ENCODE peak calls at places on chromosomes 16 and 17, in six cellular contexts. Q, C, V, I, Z and L are unnamed samples. For H3K4me1, the result is how much of the 10 kb centered on the place peaks cover.

GRCh38 chr17:75785016-75785769 is 587 bp downstream of the UNK start:
- DNase-seq in C (peak), Z (peak), Q (peak), I (peak), V (peak), L (peak)

GRCh38 chr17:41054025-41054424 is 1.0 kb downstream of the KRTAP2-2 start:
- DNase-seq in Q (no peak), V (no peak), I (no peak), Z (no peak), C (no peak), L (no peak)

GRCh38 chr16:89847056-89847929 is 19.0 kb downstream of the SPIRE2 start:
- DNase-seq in C (no peak), Q (no peak), V (no peak), Z (no peak), I (no peak), L (no peak)

GRCh38 chr17:78069695-78070094 is 58.9 kb downstream of the TMC6 start:
- DNase-seq in V (no peak), Q (no peak), C (no peak), I (no peak), Z (no peak), L (no peak)

GRCh38 chr16:6682142-6682811 is 650.4 kb upstream of the RBFOX1 start:
- DNase-seq in Q (no peak), I (no peak), Z (peak), V (no peak), C (no peak), L (no peak)

GRCh38 chr17:76265624-76266243 is 586 bp downstream of the UBALD2 start:
- DNase-seq in V (peak), Z (peak), Q (no peak), I (peak), C (peak), L (no peak)

GRCh38 chr16:85554114-85554790 is 58.9 kb upstream of the GSE1 start:
- DNase-seq in C (no peak), Q (peak), I (peak), Z (peak), V (peak), L (peak)

GRCh38 chr17:8867361-8867981 is at the start of gene PIK3R6:
- DNase-seq in Z (no peak), C (no peak), V (no peak), Q (no peak), I (no peak), L (no peak)

GRCh38 chr16:82992826-82993225 is 366.1 kb downstream of the CDH13 start:
- DNase-seq in C (no peak), I (no peak), V (no peak), Z (no peak), Q (no peak), L (no peak)

GRCh38 chr17:36935681-36936454 is 1.4 kb upstream of the LHX1 start:
- DNase-seq in C (no peak), I (no peak), Q (no peak), V (no peak), Z (no peak), L (no peak)

GRCh38 chr17:58402047-58402446 is 15.3 kb downstream of the RNF43 start:
- DNase-seq in V (no peak), I (no peak), C (no peak), Q (no peak), Z (no peak), L (no peak)

GRCh38 chr16:88454315-88455057 is 1.4 kb downstream of the ZFPM1 start:
- DNase-seq in V (no peak), Q (no peak), I (no peak), Z (no peak), C (no peak), L (no peak)

GRCh38 chr17:39794249-39794970 is 56.7 kb downstream of the GRB7 start:
- DNase-seq in Z (no peak), V (no peak), I (no peak), C (no peak), Q (no peak), L (no peak)

GRCh38 chr17:63917646-63918045 is 993 bp downstream of the GH1 start:
- DNase-seq in V (no peak), Z (no peak), I (no peak), Q (no peak), C (no peak), L (no peak)

GRCh38 chr16:23124315-23124714 is 24.9 kb downstream of the USP31 start:
- DNase-seq in I (peak), Z (no peak), C (no peak), V (no peak), Q (peak), L (no peak)

GRCh38 chr17:1871743-1872142 is 41.9 kb downstream of the RPA1 start:
- DNase-seq in C (no peak), Q (no peak), I (no peak), V (no peak), Z (no peak), L (no peak)

GRCh38 chr16:12158428-12158827 is 181.9 kb downstream of the SNX29 start:
- DNase-seq in I (peak), C (no peak), V (no peak), Q (no peak), Z (no peak), L (no peak)

GRCh38 chr16:68760671-68761275 is 23.7 kb downstream of the CDH1 start:
- DNase-seq in C (no peak), Q (no peak), Z (no peak), I (no peak), V (no peak), L (no peak)

GRCh38 chr17:77523562-77523961 is 382.8 kb downstream of the SEC14L1 start:
- DNase-seq in C (no peak), Q (no peak), Z (no peak), I (no peak), V (no peak), L (no peak)

GRCh38 chr17:8226536-8227237 is 16.3 kb upstream of the AURKB start:
- DNase-seq in Q (peak), Z (peak), I (peak), C (peak), V (peak), L (peak)

GRCh38 chr16:21650517-21650916 is 1.9 kb downstream of the IGSF6 start:
- DNase-seq in C (no peak), V (no peak), Q (no peak), Z (peak), I (no peak), L (no peak)

GRCh38 chr16:46673320-46674013 is 15.5 kb downstream of the VPS35 start:
- DNase-seq in Z (peak), I (peak), Q (no peak), V (peak), C (no peak), L (no peak)

GRCh38 chr17:27459433-27459832 is 3.2 kb downstream of the KSR1 start:
- DNase-seq in Q (no peak), V (no peak), C (no peak), Z (no peak), I (no peak), L (no peak)

GRCh38 chr16:16857603-16858283 is 478.8 kb downstream of the NPIPA7 start:
- DNase-seq in Z (no peak), V (no peak), C (no peak), I (no peak), Q (no peak), L (no peak)

GRCh38 chr17:76772842-76773521 is 35.1 kb downstream of the MFSD11 start:
- DNase-seq in V (no peak), Q (no peak), Z (no peak), I (peak), C (no peak), L (peak)

GRCh38 chr16:87391324-87391949 is 699 bp upstream of the MAP1LC3B start:
- DNase-seq in Q (peak), Z (peak), C (peak), I (peak), V (peak), L (peak)

GRCh38 chr17:41302981-41303380 is 330 bp upstream of the KRTAP29-1 start:
- DNase-seq in I (no peak), Q (no peak), C (no peak), Z (no peak), V (no peak), L (no peak)

GRCh38 chr16:88455610-88456355 is 2.7 kb downstream of the ZFPM1 start:
- DNase-seq in I (peak), V (no peak), Z (no peak), Q (no peak), C (no peak), L (no peak)

GRCh38 chr17:73393381-73393780 is 81.6 kb upstream of the CDC42EP4 start:
- DNase-seq in C (no peak), V (no peak), Q (no peak), I (no peak), Z (no peak), L (no peak)

GRCh38 chr16:89303604-89304003 is 86.1 kb downstream of the ZNF778 start:
- DNase-seq in Q (no peak), C (no peak), I (no peak), V (no peak), Z (no peak), L (no peak)

GRCh38 chr17:7043544-7044268 is at the start of gene SLC16A11:
- DNase-seq in Q (no peak), I (no peak), V (no peak), C (peak), Z (peak), L (no peak)

GRCh38 chr16:4505356-4506153 is 29.4 kb downstream of the HMOX2 start:
- DNase-seq in C (no peak), V (no peak), Q (no peak), I (no peak), Z (no peak), L (no peak)

GRCh38 chr16:3073448-3073847 is 8.0 kb downstream of the IL32 start:
- DNase-seq in V (no peak), I (no peak), Q (no peak), Z (no peak), C (peak), L (no peak)
- H3K4me1 ChIP-seq in V (under half), I (under half), Q (under half), Z (under half), C (under half), L (under half)

GRCh38 chr17:32223703-32224102 is 41.9 kb upstream of the RHBDL3 start:
- DNase-seq in I (no peak), V (no peak), Q (no peak), C (no peak), Z (no peak), L (no peak)
- TF ChIP-seq CTCF in I (no peak), V (no peak), Q (no peak), C (no peak), Z (no peak), L (no peak)

GRCh38 chr17:848402-848801 is 66.2 kb downstream of the MRM3 start:
- DNase-seq in Z (no peak), Q (no peak), C (no peak), I (no peak), V (peak), L (no peak)
- H3K4me1 ChIP-seq in Z (under half), Q (half or more), C (under half), I (under half), V (under half), L (under half)

GRCh38 chr17:81656118-81656743 is at the start of gene PDE6G:
- DNase-seq in V (no peak), C (peak), Q (no peak), I (no peak), Z (no peak), L (no peak)

GRCh38 chr17:81652901-81653771 is 3.2 kb downstream of the PDE6G start:
- DNase-seq in V (no peak), C (no peak), Z (no peak), I (no peak), Q (no peak), L (no peak)

GRCh38 chr17:81659038-81659437 is 2.7 kb upstream of the PDE6G start:
- DNase-seq in V (no peak), C (no peak), Q (no peak), Z (no peak), I (no peak), L (no peak)

GRCh38 chr17:81656835-81657234 is 493 bp upstream of the PDE6G start:
- DNase-seq in C (no peak), Q (no peak), Z (no peak), V (no peak), I (no peak), L (no peak)

DNA sequence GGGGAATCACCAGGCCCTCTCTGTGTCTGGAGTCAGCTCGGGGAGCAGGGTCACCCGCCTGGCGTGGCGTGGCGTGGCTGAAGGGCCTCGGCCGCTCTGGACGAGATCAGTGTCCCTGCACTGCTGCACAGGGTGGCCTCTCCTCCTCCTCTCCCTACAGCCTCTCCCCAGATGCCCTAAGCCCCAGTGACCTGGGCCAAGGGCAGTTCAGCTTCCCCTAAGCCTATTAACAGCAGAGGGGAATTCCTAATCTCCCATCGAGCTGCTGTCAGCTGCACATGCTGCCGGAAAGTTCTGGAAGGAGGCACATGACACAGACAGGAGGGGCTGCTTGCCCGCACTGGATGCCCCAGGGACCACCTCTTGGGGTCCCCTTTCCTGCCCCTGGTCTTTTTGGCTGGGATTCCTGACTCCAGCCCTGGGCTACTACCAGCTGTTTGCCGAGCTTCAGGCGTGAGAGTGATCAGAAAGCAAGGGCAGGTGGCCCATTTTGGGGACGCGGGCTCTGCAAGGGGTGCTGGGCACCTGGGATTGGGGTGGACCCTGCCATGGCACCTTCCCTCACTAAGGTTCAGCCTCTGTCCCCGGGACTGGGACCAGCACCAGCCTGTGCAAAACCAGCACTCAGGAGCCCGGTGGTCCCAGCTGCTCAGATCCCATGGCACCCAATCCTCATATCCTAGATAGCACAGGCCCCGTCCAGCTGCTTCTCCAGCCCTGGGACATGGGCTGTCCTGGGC is 794 bp downstream of the PDE6G start:
- DNase-seq in Q (no peak), Z (no peak), C (no peak), I (no peak), V (no peak), L (no peak)
- TF ChIP-seq CTCF in Q (no peak), Z (no peak), C (no peak), I (no peak), V (no peak), L (no peak)

GRCh38 chr16:30571444-30572322 is at the start of gene ZNF688:
- DNase-seq in Z (peak), C (peak), V (peak), I (peak), Q (peak), L (peak)
- H3K4me1 ChIP-seq in Z (under half), C (under half), V (under half), I (under half), Q (under half), L (under half)

GRCh38 chr17:33688771-33689170 is 395.7 kb upstream of the ASIC2 start:
- DNase-seq in C (no peak), I (no peak), Z (no peak), Q (no peak), V (no peak), L (no peak)

GRCh38 chr17:33686171-33686570 is 393.1 kb upstream of the ASIC2 start:
- DNase-seq in Q (no peak), Z (no peak), V (no peak), I (no peak), C (no peak), L (no peak)

GRCh38 chr17:33687831-33688230 is 394.7 kb upstream of the ASIC2 start:
- DNase-seq in Q (no peak), C (no peak), Z (no peak), I (no peak), V (no peak), L (no peak)

GRCh38 chr17:33684714-33685113 is 391.6 kb upstream of the ASIC2 start:
- DNase-seq in V (no peak), Z (no peak), Q (no peak), I (no peak), C (no peak), L (no peak)

GRCh38 chr17:33689725-33690124 is 396.6 kb upstream of the ASIC2 start:
- DNase-seq in I (no peak), Q (no peak), V (no peak), Z (no peak), C (no peak), L (no peak)
- TF ChIP-seq CTCF in I (no peak), Q (no peak), V (no peak), Z (no peak), C (no peak), L (no peak)

DNA sequence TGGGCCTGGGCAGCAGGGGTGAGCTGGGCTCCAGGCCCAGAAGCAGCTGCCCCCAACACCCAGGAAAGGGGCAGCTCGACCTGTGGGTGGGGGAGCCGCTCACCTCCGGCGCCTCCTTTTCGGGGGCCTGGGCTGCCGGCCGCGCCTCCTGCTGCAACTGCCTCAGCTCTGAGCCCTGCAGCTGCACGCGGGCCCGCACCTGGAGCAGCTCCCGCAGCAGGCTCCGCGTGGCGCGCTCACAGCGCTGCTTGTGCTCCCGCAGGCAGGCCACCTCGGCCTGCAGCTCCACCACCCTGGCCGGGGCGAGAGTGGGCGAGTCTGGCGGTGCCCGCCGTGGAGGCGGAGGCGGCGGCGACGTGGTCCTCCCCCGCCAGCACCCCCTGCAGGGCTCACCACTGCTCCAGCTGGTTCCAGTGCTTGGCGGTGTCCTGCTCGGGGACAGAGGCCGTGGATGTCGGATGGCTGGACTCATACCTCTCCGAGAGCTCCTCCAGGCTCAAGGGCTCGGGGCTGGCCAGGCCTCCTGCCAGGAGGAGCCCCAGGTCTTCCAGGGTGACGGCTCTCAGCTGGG is 868 bp downstream of the CCDC154 start:
- DNase-seq in C (no peak), Z (no peak), I (no peak), V (no peak), Q (no peak), L (no peak)
- H3K4me1 ChIP-seq in C (under half), Z (under half), I (under half), V (under half), Q (under half), L (under half)

GRCh38 chr17:49516190-49516589 is 21.1 kb downstream of the NGFR start:
- DNase-seq in Z (no peak), I (no peak), V (no peak), Q (no peak), C (peak), L (no peak)
- TF ChIP-seq CTCF in Z (no peak), I (no peak), V (no peak), Q (no peak), C (no peak), L (no peak)

GRCh38 chr16:28184625-28185024 is 27.1 kb downstream of the XPO6 start:
- DNase-seq in Z (no peak), C (no peak), V (no peak), I (no peak), Q (no peak), L (no peak)

GRCh38 chr16:28189237-28189636 is 22.5 kb downstream of the XPO6 start:
- DNase-seq in I (peak), Z (no peak), V (no peak), C (no peak), Q (no peak), L (no peak)

GRCh38 chr16:28187595-28188004 is 24.2 kb downstream of the XPO6 start:
- DNase-seq in I (no peak), Z (no peak), V (no peak), C (no peak), Q (no peak), L (no peak)

GRCh38 chr16:28188085-28188916 is 23.5 kb downstream of the XPO6 start:
- DNase-seq in Z (no peak), V (no peak), I (peak), C (no peak), Q (no peak), L (no peak)

GRCh38 chr16:28186752-28187151 is 25.0 kb downstream of the XPO6 start:
- DNase-seq in Q (no peak), Z (no peak), C (no peak), I (peak), V (no peak), L (no peak)
- H3K4me1 ChIP-seq in Q (under half), Z (under half), C (under half), I (under half), V (under half), L (under half)